ENCODE peak calls at places on chromosomes 13 and 19, in four cellular contexts. T is transverse colon, N is smooth muscle cell of the brain vasculature, A is cardiac fibroblast. D is an unnamed sample.

GRCh38 chr19:5149508-5149907 is 180.6 kb downstream of the KDM4B start:
- DNase-seq in N (no peak), A (no peak), T (no peak), D (no peak)

GRCh38 chr13:38686635-38687245 is at the start of gene FREM2:
- DNase-seq in T (peak; percentile 33), A (no peak), N (no peak), D (peak; percentile 67)

GRCh38 chr13:113833111-113833830 is 30.6 kb downstream of the GAS6 start:
- DNase-seq in A (no peak), N (no peak), T (no peak), D (no peak)

GRCh38 chr13:56713656-56714055 is 427.1 kb upstream of the PRR20A start:
- DNase-seq in T (no peak), A (no peak), N (no peak), D (no peak)

GRCh38 chr13:109608503-109608902 is 177.9 kb downstream of the IRS2 start:
- DNase-seq in A (no peak), T (no peak), N (no peak), D (no peak)

GRCh38 chr13:40993987-40994386 is 25.1 kb downstream of the ELF1 start:
- DNase-seq in T (peak; percentile 31), A (no peak), N (no peak), D (peak; percentile 97)

GRCh38 chr19:5627395-5627904 is 4.6 kb downstream of the SAFB start:
- DNase-seq in A (no peak), T (peak; percentile 50), N (no peak), D (no peak)

GRCh38 chr19:54325194-54325621 is 12.2 kb upstream of the LILRA5 start:
- DNase-seq in N (no peak), T (no peak), A (peak; percentile 48), D (peak; percentile 35)

GRCh38 chr19:47111682-47112165 is 1.9 kb downstream of the ZC3H4 start:
- DNase-seq in N (no peak), T (no peak), A (no peak), D (no peak)

GRCh38 chr19:33438016-33438671 is 64.6 kb downstream of the CEBPG start:
- DNase-seq in A (peak; percentile 34), N (no peak), T (no peak), D (peak; percentile 70)

GRCh38 chr19:41299755-41300089 is 10.2 kb upstream of the CCDC97 start:
- DNase-seq in A (peak; percentile 77), T (peak; percentile 66), N (peak; percentile 89), D (no peak)

D was measured in small intestine.